ENCODE peak calls at places on chromosomes 16 and 17, in six cellular contexts. B, V, C, Z, X and I are unnamed samples.

GRCh38 chr16:86824751-86825310 is 246.5 kb downstream of the FOXL1 start:
- DNase-seq in B (no peak), V (peak), C (peak), Z (no peak), X (no peak), I (no peak)

GRCh38 chr17:15213381-15214087 is 51.6 kb downstream of the PMP22 start:
- DNase-seq in B (peak), V (no peak), C (peak), Z (no peak), X (no peak), I (peak)

GRCh38 chr17:78131172-78132085 is 858 bp downstream of the TMC8 start:
- DNase-seq in B (no peak), V (no peak), C (no peak), Z (no peak), X (peak), I (peak)

GRCh38 chr17:2034806-2035548 is 5.0 kb downstream of the DPH1 start:
- DNase-seq in B (no peak), V (peak), C (no peak), Z (no peak), X (no peak), I (peak)

GRCh38 chr16:84650062-84650991 is 2.0 kb downstream of the KLHL36 start:
- DNase-seq in B (no peak), V (peak), C (no peak), Z (no peak), X (no peak), I (peak)

GRCh38 chr17:19579867-19580565 is 46.4 kb downstream of the SLC47A1 start:
- DNase-seq in B (peak), V (no peak), C (peak), Z (no peak), X (no peak), I (peak)

GRCh38 chr16:78257376-78257728 is 157.9 kb downstream of the WWOX start:
- DNase-seq in B (no peak), V (no peak), C (peak), Z (no peak), X (no peak), I (no peak)

GRCh38 chr16:58832496-58832895 is 98.4 kb upstream of the GOT2 start:
- DNase-seq in B (no peak), V (no peak), C (no peak), Z (no peak), X (no peak), I (no peak)

GRCh38 chr17:62572488-62573469 is 54.7 kb upstream of the MRC2 start:
- DNase-seq in B (no peak), V (no peak), C (peak), Z (no peak), X (no peak), I (no peak)

GRCh38 chr17:42865638-42866094 is 14.7 kb downstream of the AOC3 start:
- DNase-seq in B (no peak), V (no peak), C (no peak), Z (no peak), X (no peak), I (no peak)

GRCh38 chr17:45243750-45244149 is 18.1 kb downstream of the SPATA32 start:
- DNase-seq in B (no peak), V (no peak), C (peak), Z (no peak), X (no peak), I (no peak)

GRCh38 chr16:4415538-4416199 is 727 bp downstream of the CORO7 start:
- DNase-seq in B (peak), V (no peak), C (peak), Z (peak), X (peak), I (peak)

GRCh38 chr16:12706628-12707027 is 97.1 kb downstream of the CPPED1 start:
- DNase-seq in B (no peak), V (no peak), C (no peak), Z (no peak), X (no peak), I (no peak)

GRCh38 chr16:48864055-48864454 is 254.1 kb upstream of the N4BP1 start:
- DNase-seq in B (no peak), V (no peak), C (no peak), Z (no peak), X (no peak), I (no peak)

GRCh38 chr16:822174-822908 is 21.8 kb upstream of the GNG13 start:
- DNase-seq in B (no peak), V (no peak), C (no peak), Z (no peak), X (no peak), I (no peak)

GRCh38 chr16:50316102-50316847 is 49.9 kb downstream of the ADCY7 start:
- DNase-seq in B (no peak), V (no peak), C (no peak), Z (no peak), X (no peak), I (no peak)

GRCh38 chr17:66290097-66290722 is 12.2 kb upstream of the PRKCA start:
- DNase-seq in B (no peak), V (no peak), C (peak), Z (no peak), X (no peak), I (no peak)

GRCh38 chr16:49748322-49748721 is 107.6 kb downstream of the ZNF423 start:
- DNase-seq in B (no peak), V (no peak), C (peak), Z (no peak), X (no peak), I (no peak)

GRCh38 chr17:56110463-56111138 is 42.7 kb upstream of the ANKFN1 start:
- DNase-seq in B (no peak), V (no peak), C (no peak), Z (no peak), X (no peak), I (no peak)

GRCh38 chr16:75262104-75262799 is 10.8 kb upstream of the BCAR1 start:
- DNase-seq in B (no peak), V (no peak), C (no peak), Z (no peak), X (no peak), I (no peak)

GRCh38 chr17:64152428-64153125 is 22.6 kb upstream of the ERN1 start:
- DNase-seq in B (no peak), V (no peak), C (no peak), Z (no peak), X (no peak), I (no peak)

GRCh38 chr17:43006639-43007551 is at the start of gene IFI35:
- DNase-seq in B (peak), V (peak), C (peak), Z (peak), X (peak), I (peak)

GRCh38 chr17:60695960-60696359 is 18.3 kb downstream of the BCAS3 start:
- DNase-seq in B (no peak), V (no peak), C (no peak), Z (no peak), X (no peak), I (peak)

GRCh38 chr16:76532188-76532973 is 255.2 kb downstream of the CNTNAP4 start:
- DNase-seq in B (no peak), V (no peak), C (no peak), Z (no peak), X (no peak), I (no peak)

GRCh38 chr17:17044846-17045561 is 2.7 kb downstream of the MPRIP start:
- DNase-seq in B (peak), V (peak), C (peak), Z (no peak), X (no peak), I (peak)

GRCh38 chr17:63542942-63543821 is 7.1 kb upstream of the DCAF7 start:
- DNase-seq in B (no peak), V (no peak), C (peak), Z (no peak), X (no peak), I (peak)

GRCh38 chr16:2280981-2281542 is 13.1 kb upstream of the RNPS1 start:
- DNase-seq in B (no peak), V (no peak), C (peak), Z (no peak), X (no peak), I (no peak)

GRCh38 chr17:70527364-70527888 is 358.1 kb downstream of the KCNJ2 start:
- DNase-seq in B (no peak), V (no peak), C (no peak), Z (no peak), X (no peak), I (no peak)

GRCh38 chr16:66391726-66392670 is 25.5 kb downstream of the CDH5 start:
- DNase-seq in B (no peak), V (no peak), C (no peak), Z (no peak), X (no peak), I (no peak)

GRCh38 chr17:82234211-82235055 is 5.6 kb downstream of the SLC16A3 start:
- DNase-seq in B (no peak), V (no peak), C (peak), Z (no peak), X (no peak), I (no peak)

GRCh38 chr17:34822007-34822737 is 139.1 kb downstream of the CCT6B start:
- DNase-seq in B (no peak), V (no peak), C (no peak), Z (no peak), X (no peak), I (no peak)

GRCh38 chr17:45923511-45924268 is 29.3 kb downstream of the MAPT start:
- DNase-seq in B (no peak), V (peak), C (no peak), Z (no peak), X (no peak), I (peak)

GRCh38 chr16:67431805-67432476 is 1.0 kb downstream of the HSD11B2 start:
- DNase-seq in B (no peak), V (no peak), C (peak), Z (no peak), X (no peak), I (no peak)

GRCh38 chr17:43211480-43212402 is at the start of gene TMEM106A:
- DNase-seq in B (peak), V (peak), C (peak), Z (peak), X (peak), I (peak)

GRCh38 chr17:76154292-76154691 is 13.2 kb upstream of the FOXJ1 start:
- DNase-seq in B (no peak), V (no peak), C (no peak), Z (no peak), X (no peak), I (no peak)

GRCh38 chr17:60525347-60525623 is 757 bp downstream of the APPBP2 start:
- DNase-seq in B (peak), V (no peak), C (peak), Z (no peak), X (no peak), I (peak)

GRCh38 chr16:81432899-81433560 is 11.6 kb upstream of the CMIP start:
- DNase-seq in B (no peak), V (no peak), C (peak), Z (no peak), X (no peak), I (no peak)